ENCODE peak calls at places on chromosomes 2 and 18, in nine cellular contexts. Y is fibroblast of lung, V is left lung, J is upper lobe of right lung, I is GM23248, D is breast epithelium, E is heart left ventricle, N is trophoblast cell, X is heart right ventricle. O is an unnamed sample.
A peak's percentile ranks its signal among the peaks of the same experiment; 100 is the strongest.

GRCh38 chr18:27931563-27931962 is 245.4 kb downstream of the CDH2 start:
- DNase-seq in Y (no peak), V (no peak), J (no peak), I (no peak), D (no peak), E (no peak), N (no peak), X (no peak), O (no peak)

GRCh38 chr2:173997269-173997668 is 32.1 kb upstream of the SP3 start:
- DNase-seq in Y (peak; percentile 36), V (peak; percentile 93), J (peak; percentile 90), I (peak; percentile 65), D (peak; percentile 57), E (peak; percentile 77), N (peak; percentile 65), X (peak; percentile 77), O (peak; percentile 67)

GRCh38 chr2:36530178-36530982 is 67.6 kb downstream of the FEZ2 start:
- DNase-seq in Y (peak; percentile 78), V (no peak), J (no peak), I (peak; percentile 84), D (no peak), E (no peak), N (peak; percentile 35), X (no peak), O (no peak)

GRCh38 chr2:64840419-64840818 is 148.8 kb upstream of the SLC1A4 start:
- DNase-seq in Y (peak; percentile 17), V (no peak), J (no peak), I (peak; percentile 79), D (no peak), E (no peak), N (no peak), X (no peak), O (no peak)

GRCh38 chr18:23107718-23108117 is 27.6 kb upstream of the CABLES1 start:
- DNase-seq in Y (no peak), V (no peak), J (no peak), I (peak; percentile 25), D (no peak), E (no peak), N (no peak), X (no peak), O (no peak)

GRCh38 chr2:85134255-85135065 is 1.3 kb downstream of the TCF7L1 start:
- DNase-seq in Y (peak; percentile 56), V (peak; percentile 56), J (peak; percentile 79), I (peak; percentile 68), D (no peak), E (peak; percentile 50), N (peak; percentile 59), X (peak; percentile 39), O (no peak)

GRCh38 chr2:121044412-121044811 is 240.6 kb downstream of the TFCP2L1 start:
- DNase-seq in Y (no peak), V (no peak), J (no peak), I (no peak), D (no peak), E (no peak), N (no peak), X (no peak), O (no peak)

GRCh38 chr2:183035298-183035953 is 2.8 kb downstream of the NCKAP1 start:
- DNase-seq in Y (peak; percentile 88), V (no peak), J (no peak), I (peak; percentile 88), D (no peak), E (no peak), N (no peak), X (no peak), O (no peak)

GRCh38 chr2:63587814-63588384 is 378 bp downstream of the WDPCP start:
- DNase-seq in Y (no peak), V (no peak), J (no peak), I (peak; percentile 47), D (no peak), E (no peak), N (peak; percentile 68), X (no peak), O (no peak)

GRCh38 chr18:41719808-41720207 is 235.2 kb upstream of the PIK3C3 start:
- DNase-seq in Y (peak; percentile 67), V (no peak), J (no peak), I (no peak), D (no peak), E (no peak), N (no peak), X (no peak), O (no peak)

GRCh38 chr2:120619579-120619978 is 116.1 kb upstream of the GLI2 start:
- DNase-seq in Y (no peak), V (peak; percentile 1), J (no peak), I (no peak), D (no peak), E (no peak), N (no peak), X (no peak), O (no peak)

GRCh38 chr18:79458131-79458838 is 62.6 kb downstream of the NFATC1 start:
- DNase-seq in Y (peak; percentile 93), V (peak; percentile 49), J (no peak), I (peak; percentile 92), D (no peak), E (peak; percentile 77), N (peak; percentile 94), X (peak; percentile 80), O (peak; percentile 26)

DNA sequence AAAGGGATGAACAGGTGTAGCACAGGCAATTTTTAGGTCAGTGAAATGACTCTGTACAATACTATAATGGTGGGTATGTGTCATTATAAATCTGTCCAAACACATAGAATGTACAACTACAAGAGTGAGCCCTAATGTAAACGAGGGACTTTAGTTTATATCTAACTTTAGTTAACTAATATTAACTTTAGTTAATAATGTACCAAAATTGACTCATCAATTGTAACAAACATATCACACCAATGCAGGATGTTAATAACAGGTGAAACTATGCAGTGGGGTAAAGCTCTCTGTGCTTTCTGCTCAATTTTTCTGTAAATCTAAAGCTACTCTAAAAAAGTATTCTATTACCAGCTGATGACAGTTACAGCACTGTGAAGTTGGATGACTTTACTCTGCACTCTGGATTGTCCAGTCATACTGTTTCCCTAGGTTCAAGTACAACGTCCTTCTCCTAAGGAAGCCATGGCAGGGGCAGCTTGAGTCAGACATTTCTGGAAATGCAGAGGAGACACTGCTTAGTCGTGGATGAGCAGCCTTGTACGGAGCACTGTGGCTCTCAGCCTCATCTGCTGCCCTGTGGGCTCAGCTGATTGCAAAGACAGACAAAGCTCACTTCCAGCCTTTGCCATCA is 26.1 kb downstream of the TGFA start:
- DNase-seq in Y (no peak), V (no peak), J (no peak), I (peak; percentile 62), D (no peak), E (no peak), N (no peak), X (no peak), O (no peak)
- H3K4me1 ChIP-seq in Y (no peaks in the 10 kb centered on the region), V (peaks cover 15% of the 10 kb centered on the region), J (peaks cover 25% of the 10 kb centered on the region), I (peaks cover 19% of the 10 kb centered on the region), D (peaks cover 11% of the 10 kb centered on the region), E (peaks cover 12% of the 10 kb centered on the region), N (no peaks in the 10 kb centered on the region), X (no peaks in the 10 kb centered on the region), O (no peaks in the 10 kb centered on the region)

DNA sequence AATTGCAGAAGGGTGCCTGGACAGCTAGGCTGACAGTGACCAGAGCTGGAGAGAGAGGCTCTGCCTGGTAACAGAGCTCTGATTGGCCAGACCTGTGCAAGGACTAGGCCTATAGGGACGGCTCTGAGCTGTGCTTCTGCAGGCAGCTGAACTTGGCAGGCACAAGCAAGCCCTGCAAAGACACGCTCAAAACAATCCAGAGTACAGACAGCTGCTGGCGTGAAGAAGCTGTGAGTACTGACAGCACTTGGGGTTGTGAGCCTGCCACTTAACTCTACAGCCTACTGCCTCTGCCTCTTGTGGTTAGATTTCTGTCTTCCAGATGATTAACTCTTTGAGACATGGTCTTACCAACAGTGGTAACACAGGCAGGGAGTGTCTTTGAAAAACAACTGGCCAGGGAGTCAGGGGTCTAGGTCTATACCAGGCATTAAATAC is 568.6 kb downstream of the TNS1 start:
- DNase-seq in Y (peak; percentile 99), V (peak; percentile 87), J (peak; percentile 78), I (peak; percentile 97), D (peak; percentile 82), E (peak; percentile 91), N (peak; percentile 74), X (peak; percentile 91), O (peak; percentile 54)
- H3K27ac ChIP-seq in Y (no peak overlapping the region), V (peak overlapping the region; percentile 49), J (no peak overlapping the region), I (no peak overlapping the region), D (peak overlapping the region; percentile 41), E (peak overlapping the region; percentile 80), N (peak overlapping the region; percentile 59), X (peak overlapping the region; percentile 67), O (no peak overlapping the region)

GRCh38 chr2:222240676-222241049 is 58.1 kb downstream of the PAX3 start:
- DNase-seq in Y (no peak), V (no peak), J (no peak), I (no peak), D (no peak), E (no peak), N (no peak), X (no peak), O (no peak)

GRCh38 chr2:222239091-222239490 is 59.7 kb downstream of the PAX3 start:
- DNase-seq in Y (no peak), V (no peak), J (no peak), I (no peak), D (no peak), E (no peak), N (no peak), X (no peak), O (no peak)

GRCh38 chr2:222241471-222241870 is 57.3 kb downstream of the PAX3 start:
- DNase-seq in Y (no peak), V (no peak), J (no peak), I (no peak), D (no peak), E (no peak), N (no peak), X (no peak), O (no peak)

GRCh38 chr2:222241054-222241453 is 57.7 kb downstream of the PAX3 start:
- DNase-seq in Y (no peak), V (no peak), J (no peak), I (no peak), D (no peak), E (no peak), N (no peak), X (no peak), O (no peak)

GRCh38 chr2:222239945-222240675 is 58.7 kb downstream of the PAX3 start:
- DNase-seq in Y (no peak), V (no peak), J (no peak), I (no peak), D (no peak), E (no peak), N (no peak), X (peak; percentile 10), O (no peak)
- H3K4me3 ChIP-seq in Y (no peak overlapping the region), V (no peak overlapping the region), J (no peak overlapping the region), I (no peak overlapping the region), D (no peak overlapping the region), E (no peak overlapping the region), N (no peak overlapping the region), X (no peak overlapping the region), O (no peak overlapping the region)

DNA sequence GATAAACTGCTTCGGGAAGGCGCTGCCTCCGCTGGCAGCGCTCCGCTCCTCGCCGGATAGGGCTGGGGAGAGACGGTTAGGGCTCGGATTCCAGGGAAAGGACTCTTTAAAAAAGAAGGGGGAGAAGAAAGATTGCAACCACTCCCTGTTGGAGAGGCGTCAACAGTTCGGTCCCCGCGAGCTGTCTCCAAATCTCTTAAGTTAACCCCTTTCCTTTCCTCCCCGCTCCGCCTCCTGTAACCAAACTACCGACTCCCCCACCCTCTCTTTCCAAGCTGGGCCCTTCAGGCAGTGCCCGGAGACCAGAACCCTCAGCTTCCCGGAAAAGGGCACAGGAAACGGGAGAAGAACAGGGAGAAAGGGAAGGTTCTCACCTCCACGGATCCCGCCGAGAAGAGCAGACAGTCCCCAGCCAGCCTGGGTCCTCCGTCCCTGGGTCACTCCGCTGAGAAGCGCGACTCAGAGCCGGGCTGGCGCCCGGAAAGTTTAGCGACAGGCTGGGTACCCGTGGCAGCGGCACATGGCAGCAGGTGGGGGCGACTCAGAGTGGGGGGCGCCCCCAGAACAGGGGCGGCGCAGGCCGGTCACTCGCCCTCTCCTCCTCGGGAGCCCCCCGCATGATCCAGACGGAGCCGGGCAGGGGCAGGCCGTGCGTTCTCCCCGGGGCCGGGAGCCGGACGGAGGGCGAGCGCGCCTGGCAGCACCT is 662 bp downstream of the FZD5 start:
- DNase-seq in Y (peak; percentile 31), V (peak; percentile 47), J (peak; percentile 74), I (peak; percentile 51), D (no peak), E (peak; percentile 34), N (peak; percentile 41), X (no peak), O (no peak)
- H3K4me1 ChIP-seq in Y (no peaks in the 10 kb centered on the region), V (peaks cover 4% of the 10 kb centered on the region), J (peaks cover 23% of the 10 kb centered on the region), I (no peaks in the 10 kb centered on the region), D (no peaks in the 10 kb centered on the region), E (peaks cover 39% of the 10 kb centered on the region), N (peaks cover 23% of the 10 kb centered on the region), X (peaks cover 13% of the 10 kb centered on the region), O (peaks cover 22% of the 10 kb centered on the region)